ENCODE peak calls at places on chromosomes 16 and 17, in nine cellular contexts. T is GM10248; P is GM13976; Q is tibial nerve; J is stimulated activated CD4-positive, alpha-beta T cell treated with anti-CD3 and anti-CD28 coated beads, Interleukin-1b, Interleukin-23, amount 100 ng/mL, for 4 hours; E is HTR-8/SVneo; Z is NCI-H460; R is AML-193; C is GOT3. V is an unnamed sample.
A peak's percentile ranks its signal among the peaks of the same experiment; 100 is the strongest.

GRCh38 chr17:34706029-34706428 is 126.6 kb downstream of the TMEM132E start:
- DNase-seq in P (no peak), J (no peak), R (peak; percentile 25), Z (peak; percentile 18), T (no peak), C (no peak), E (no peak), Q (no peak), V (no peak)

GRCh38 chr17:72118588-72119279 is 2.1 kb upstream of the SOX9 start:
- DNase-seq in J (no peak), Z (peak; percentile 74), E (peak; percentile 74), T (peak; percentile 48), Q (peak; percentile 61), C (no peak), P (peak; percentile 59), R (peak; percentile 15), V (peak; percentile 60)

GRCh38 chr16:11972128-11972527 is 4.4 kb upstream of the SNX29 start:
- DNase-seq in J (no peak), R (peak; percentile 14), E (no peak), T (no peak), Z (no peak), P (no peak), Q (no peak), C (no peak), V (no peak)

GRCh38 chr17:6610011-6610410 is 30.5 kb downstream of the KIAA0753 start:
- DNase-seq in P (no peak), Z (no peak), Q (no peak), R (no peak), C (no peak), T (no peak), E (no peak), J (no peak), V (no peak)

GRCh38 chr16:10447289-10447688 is 61.4 kb downstream of the ATF7IP2 start:
- DNase-seq in Z (no peak), P (no peak), J (no peak), C (no peak), R (no peak), Q (no peak), T (no peak), E (no peak), V (no peak)

GRCh38 chr16:17412221-17412620 is 58.5 kb downstream of the XYLT1 start:
- DNase-seq in Q (no peak), P (no peak), R (no peak), J (no peak), E (no peak), T (no peak), C (no peak), Z (no peak), V (no peak)

GRCh38 chr17:48577946-48578615 is at the start of gene HOXB4:
- DNase-seq in C (no peak), R (no peak), P (peak; percentile 82), Q (peak; percentile 67), Z (no peak), T (peak; percentile 76), E (peak; percentile 87), J (no peak), V (peak; percentile 91)

GRCh38 chr16:89323120-89323960 is 105.8 kb downstream of the ZNF778 start:
- DNase-seq in J (no peak), E (no peak), C (no peak), Z (no peak), Q (no peak), T (no peak), R (no peak), P (no peak), V (no peak)

GRCh38 chr17:75364078-75364477 is 41.4 kb downstream of the GRB2 start:
- DNase-seq in J (no peak), T (no peak), C (no peak), Z (no peak), P (no peak), E (peak; percentile 59), Q (no peak), R (no peak), V (no peak)

GRCh38 chr17:31357831-31358400 is 33.6 kb upstream of the RAB11FIP4 start:
- DNase-seq in Q (no peak), E (no peak), Z (peak; percentile 8), R (no peak), C (no peak), J (no peak), T (no peak), P (no peak), V (no peak)

GRCh38 chr17:11244781-11245180 is 3.8 kb downstream of the SHISA6 start:
- DNase-seq in T (no peak), Q (no peak), R (no peak), E (no peak), Z (no peak), P (no peak), C (no peak), J (no peak), V (no peak)

GRCh38 chr17:42200702-42201101 is 6.4 kb upstream of the GHDC start:
- DNase-seq in J (no peak), E (no peak), Z (no peak), Q (no peak), C (no peak), P (no peak), R (no peak), T (no peak), V (no peak)

GRCh38 chr17:18267927-18268711 is 7.7 kb downstream of the MIEF2 start:
- DNase-seq in Q (no peak), Z (no peak), T (no peak), R (no peak), E (peak; percentile 56), P (no peak), C (no peak), J (no peak), V (no peak)

GRCh38 chr17:17067277-17067676 is 25.0 kb downstream of the MPRIP start:
- DNase-seq in Z (no peak), T (no peak), J (no peak), Q (no peak), R (no peak), E (peak; percentile 73), P (no peak), C (no peak), V (no peak)

GRCh38 chr17:2867441-2868424 is 71.5 kb downstream of the RAP1GAP2 start:
- DNase-seq in T (no peak), Q (no peak), E (peak; percentile 51), Z (no peak), J (no peak), P (no peak), R (no peak), C (peak; percentile 15), V (no peak)

GRCh38 chr17:65013613-65014391 is 42.7 kb downstream of the GNA13 start:
- DNase-seq in R (no peak), Z (no peak), E (peak; percentile 41), C (no peak), J (no peak), P (peak; percentile 41), Q (no peak), T (peak; percentile 38), V (peak; percentile 25)

GRCh38 chr17:13338421-13338820 is 263.3 kb downstream of the HS3ST3A1 start:
- DNase-seq in R (no peak), E (no peak), P (no peak), Z (no peak), T (no peak), C (no peak), Q (no peak), J (no peak), V (no peak)

GRCh38 chr16:23403547-23403946 is 49.4 kb downstream of the COG7 start:
- DNase-seq in P (no peak), Z (no peak), T (no peak), C (no peak), R (no peak), E (no peak), Q (no peak), J (no peak), V (no peak)

GRCh38 chr16:79053577-79053976 is 547.0 kb downstream of the MAF start:
- DNase-seq in Q (no peak), P (no peak), E (no peak), J (no peak), C (no peak), T (no peak), Z (no peak), R (no peak), V (no peak)

GRCh38 chr17:19470529-19471261 is 59.7 kb downstream of the RNF112 start:
- DNase-seq in C (no peak), Z (no peak), Q (peak; percentile 70), E (no peak), J (no peak), T (no peak), R (no peak), P (no peak), V (no peak)

GRCh38 chr17:64459284-64459747 is 10.4 kb downstream of the MILR1 start:
- DNase-seq in R (no peak), C (no peak), Z (no peak), E (no peak), P (no peak), T (no peak), Q (no peak), J (no peak), V (no peak)

GRCh38 chr17:47315451-47316266 is 8.1 kb upstream of the EFCAB13 start:
- DNase-seq in C (no peak), R (peak; percentile 86), J (no peak), P (peak; percentile 64), Z (peak; percentile 60), Q (peak; percentile 64), T (peak; percentile 67), E (peak; percentile 83), V (peak; percentile 72)

GRCh38 chr17:81451823-81452222 is 56.6 kb downstream of the BAHCC1 start:
- DNase-seq in Q (no peak), E (no peak), R (no peak), J (no peak), C (no peak), P (no peak), T (no peak), Z (no peak), V (no peak)